ENCODE peak calls at places on chromosomes 12 and 14, in six cellular contexts. One of them, this sample, is unnamed.

GRCh38 chr12:115440438-115440837 is 756.5 kb upstream of the TBX3 start:
- DNase-seq in colonic mucosa: no peak
- DNase-seq in Panc1: no peak
- DNase-seq in esophagus muscularis mucosa: peak
- DNase-seq in tibial artery: no peak
- DNase-seq in stomach: peak
- DNase-seq in this sample: peak

GRCh38 chr14:57865450-57866198 is at the start of gene SLC35F4:
- DNase-seq in colonic mucosa: no peak
- DNase-seq in Panc1: no peak
- DNase-seq in esophagus muscularis mucosa: no peak
- DNase-seq in tibial artery: no peak
- DNase-seq in stomach: no peak
- DNase-seq in this sample: peak

GRCh38 chr12:12979731-12980259 is 20.3 kb downstream of the HEBP1 start:
- DNase-seq in colonic mucosa: no peak
- DNase-seq in Panc1: no peak
- DNase-seq in esophagus muscularis mucosa: no peak
- DNase-seq in tibial artery: no peak
- DNase-seq in stomach: no peak
- DNase-seq in this sample: peak

GRCh38 chr12:124508323-124509096 is 58.9 kb downstream of the NCOR2 start:
- DNase-seq in colonic mucosa: no peak
- DNase-seq in Panc1: no peak
- DNase-seq in esophagus muscularis mucosa: no peak
- DNase-seq in tibial artery: no peak
- DNase-seq in stomach: no peak
- DNase-seq in this sample: peak

GRCh38 chr12:98424726-98425401 is 90.5 kb upstream of the TMPO start:
- DNase-seq in colonic mucosa: peak
- DNase-seq in Panc1: peak
- DNase-seq in esophagus muscularis mucosa: peak
- DNase-seq in tibial artery: peak
- DNase-seq in stomach: peak
- DNase-seq in this sample: peak

GRCh38 chr12:115411121-115411520 is 727.1 kb upstream of the TBX3 start:
- DNase-seq in colonic mucosa: no peak
- DNase-seq in Panc1: no peak
- DNase-seq in esophagus muscularis mucosa: no peak
- DNase-seq in tibial artery: no peak
- DNase-seq in stomach: no peak
- DNase-seq in this sample: no peak

GRCh38 chr12:68792952-68793351 is 15.0 kb upstream of the MDM2 start:
- DNase-seq in colonic mucosa: no peak
- DNase-seq in Panc1: no peak
- DNase-seq in esophagus muscularis mucosa: no peak
- DNase-seq in tibial artery: no peak
- DNase-seq in stomach: no peak
- DNase-seq in this sample: peak

GRCh38 chr12:47811581-47812484 is 7.9 kb downstream of the HDAC7 start:
- DNase-seq in colonic mucosa: no peak
- DNase-seq in Panc1: no peak
- DNase-seq in esophagus muscularis mucosa: no peak
- DNase-seq in tibial artery: peak
- DNase-seq in stomach: no peak
- DNase-seq in this sample: peak

GRCh38 chr12:51906452-51907082 is 737 bp upstream of the ACVRL1 start:
- DNase-seq in colonic mucosa: no peak
- DNase-seq in Panc1: no peak
- DNase-seq in esophagus muscularis mucosa: no peak
- DNase-seq in tibial artery: peak
- DNase-seq in stomach: no peak
- DNase-seq in this sample: peak

GRCh38 chr12:65881348-65881961 is 57.2 kb downstream of the HMGA2 start:
- DNase-seq in colonic mucosa: no peak
- DNase-seq in Panc1: no peak
- DNase-seq in esophagus muscularis mucosa: no peak
- DNase-seq in tibial artery: peak
- DNase-seq in stomach: peak
- DNase-seq in this sample: peak

GRCh38 chr14:92719421-92719820 is 29.0 kb downstream of the LGMN start:
- DNase-seq in colonic mucosa: no peak
- DNase-seq in Panc1: no peak
- DNase-seq in esophagus muscularis mucosa: no peak
- DNase-seq in tibial artery: no peak
- DNase-seq in stomach: no peak
- DNase-seq in this sample: peak

GRCh38 chr14:102279688-102280348 is 25.1 kb downstream of the MOK start:
- DNase-seq in colonic mucosa: no peak
- DNase-seq in Panc1: peak
- DNase-seq in esophagus muscularis mucosa: no peak
- DNase-seq in tibial artery: no peak
- DNase-seq in stomach: no peak
- DNase-seq in this sample: peak

GRCh38 chr12:50924131-50924438 is 28.3 kb upstream of the HIGD1C start:
- DNase-seq in colonic mucosa: no peak
- DNase-seq in Panc1: no peak
- DNase-seq in esophagus muscularis mucosa: no peak
- DNase-seq in tibial artery: no peak
- DNase-seq in stomach: no peak
- DNase-seq in this sample: no peak

GRCh38 chr12:88571543-88571942 is 8.7 kb downstream of the KITLG start:
- DNase-seq in colonic mucosa: no peak
- DNase-seq in Panc1: no peak
- DNase-seq in esophagus muscularis mucosa: no peak
- DNase-seq in tibial artery: no peak
- DNase-seq in stomach: no peak
- DNase-seq in this sample: peak

GRCh38 chr12:73076760-73077159 is 804.6 kb downstream of the TRHDE start:
- DNase-seq in colonic mucosa: no peak
- DNase-seq in Panc1: no peak
- DNase-seq in esophagus muscularis mucosa: no peak
- DNase-seq in tibial artery: no peak
- DNase-seq in stomach: no peak
- DNase-seq in this sample: no peak

GRCh38 chr12:67677166-67677565 is 28.6 kb downstream of the DYRK2 start:
- DNase-seq in colonic mucosa: no peak
- DNase-seq in Panc1: no peak
- DNase-seq in esophagus muscularis mucosa: no peak
- DNase-seq in tibial artery: no peak
- DNase-seq in stomach: no peak
- DNase-seq in this sample: no peak

GRCh38 chr14:54877703-54878021 is 25.0 kb downstream of the GCH1 start:
- DNase-seq in colonic mucosa: no peak
- DNase-seq in Panc1: no peak
- DNase-seq in esophagus muscularis mucosa: peak
- DNase-seq in tibial artery: no peak
- DNase-seq in stomach: no peak
- DNase-seq in this sample: no peak

GRCh38 chr12:104825408-104825807 is 132.7 kb downstream of the SLC41A2 start:
- DNase-seq in colonic mucosa: no peak
- DNase-seq in Panc1: no peak
- DNase-seq in esophagus muscularis mucosa: no peak
- DNase-seq in tibial artery: no peak
- DNase-seq in stomach: no peak
- DNase-seq in this sample: peak

GRCh38 chr14:96098309-96098998 is 59.3 kb downstream of the C14orf132 start:
- DNase-seq in colonic mucosa: peak
- DNase-seq in Panc1: peak
- DNase-seq in esophagus muscularis mucosa: no peak
- DNase-seq in tibial artery: peak
- DNase-seq in stomach: peak
- DNase-seq in this sample: peak

GRCh38 chr12:117141097-117141898 is 42.1 kb upstream of the TESC start:
- DNase-seq in colonic mucosa: no peak
- DNase-seq in Panc1: no peak
- DNase-seq in esophagus muscularis mucosa: no peak
- DNase-seq in tibial artery: no peak
- DNase-seq in stomach: no peak
- DNase-seq in this sample: no peak

GRCh38 chr14:60926002-60926401 is 54.9 kb downstream of the TRMT5 start:
- DNase-seq in colonic mucosa: no peak
- DNase-seq in Panc1: no peak
- DNase-seq in esophagus muscularis mucosa: no peak
- DNase-seq in tibial artery: no peak
- DNase-seq in stomach: no peak
- DNase-seq in this sample: no peak

GRCh38 chr12:82383930-82384513 is 25.7 kb downstream of the METTL25 start:
- DNase-seq in colonic mucosa: no peak
- DNase-seq in Panc1: no peak
- DNase-seq in esophagus muscularis mucosa: no peak
- DNase-seq in tibial artery: no peak
- DNase-seq in stomach: no peak
- DNase-seq in this sample: peak

GRCh38 chr12:27966870-27967269 is 5.7 kb downstream of the PTHLH start:
- DNase-seq in colonic mucosa: no peak
- DNase-seq in Panc1: peak
- DNase-seq in esophagus muscularis mucosa: no peak
- DNase-seq in tibial artery: no peak
- DNase-seq in stomach: no peak
- DNase-seq in this sample: peak

GRCh38 chr14:105857223-105857815 is 330.9 kb downstream of the TMEM121 start:
- DNase-seq in colonic mucosa: no peak
- DNase-seq in Panc1: no peak
- DNase-seq in esophagus muscularis mucosa: no peak
- DNase-seq in tibial artery: no peak
- DNase-seq in stomach: no peak
- DNase-seq in this sample: no peak

DNA sequence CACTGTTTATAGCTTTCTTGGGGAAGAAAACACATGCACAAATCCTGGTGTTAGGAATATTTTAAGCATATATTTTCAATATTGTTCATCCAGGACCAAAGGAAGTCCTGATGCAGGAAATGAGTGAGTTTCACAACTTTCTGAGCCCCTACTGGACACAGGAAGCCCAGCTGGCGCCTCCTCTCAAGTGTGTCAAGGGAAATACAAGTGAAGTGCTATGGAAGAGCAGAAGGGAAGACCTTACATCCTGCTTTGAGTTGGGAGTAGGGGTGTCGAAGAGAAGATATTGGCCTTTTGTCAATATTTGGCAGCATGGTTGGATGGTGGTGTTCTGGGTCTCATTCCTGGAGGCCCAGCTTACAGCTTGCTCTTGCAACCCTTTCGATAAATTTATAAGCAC is 66.1 kb upstream of the ZDHHC17 start:
- DNase-seq in colonic mucosa: no peak
- DNase-seq in Panc1: no peak
- DNase-seq in esophagus muscularis mucosa: no peak
- DNase-seq in tibial artery: no peak
- DNase-seq in stomach: no peak
- DNase-seq in this sample: peak
- TF ChIP-seq CTCF in colonic mucosa: no peak
- TF ChIP-seq CTCF in Panc1: no peak
- TF ChIP-seq CTCF in esophagus muscularis mucosa: no peak
- TF ChIP-seq CTCF in tibial artery: no peak
- TF ChIP-seq CTCF in stomach: no peak
- TF ChIP-seq CTCF in this sample: peak

GRCh38 chr12:30991466-30991865 is 64.9 kb downstream of the TSPAN11 start:
- DNase-seq in colonic mucosa: no peak
- DNase-seq in Panc1: no peak
- DNase-seq in esophagus muscularis mucosa: no peak
- DNase-seq in tibial artery: no peak
- DNase-seq in stomach: no peak
- DNase-seq in this sample: no peak
- H3K4me3 ChIP-seq in colonic mucosa: no peak
- H3K4me3 ChIP-seq in Panc1: no peak
- H3K4me3 ChIP-seq in esophagus muscularis mucosa: no peak
- H3K4me3 ChIP-seq in tibial artery: no peak
- H3K4me3 ChIP-seq in stomach: no peak
- H3K4me3 ChIP-seq in this sample: no peak

DNA sequence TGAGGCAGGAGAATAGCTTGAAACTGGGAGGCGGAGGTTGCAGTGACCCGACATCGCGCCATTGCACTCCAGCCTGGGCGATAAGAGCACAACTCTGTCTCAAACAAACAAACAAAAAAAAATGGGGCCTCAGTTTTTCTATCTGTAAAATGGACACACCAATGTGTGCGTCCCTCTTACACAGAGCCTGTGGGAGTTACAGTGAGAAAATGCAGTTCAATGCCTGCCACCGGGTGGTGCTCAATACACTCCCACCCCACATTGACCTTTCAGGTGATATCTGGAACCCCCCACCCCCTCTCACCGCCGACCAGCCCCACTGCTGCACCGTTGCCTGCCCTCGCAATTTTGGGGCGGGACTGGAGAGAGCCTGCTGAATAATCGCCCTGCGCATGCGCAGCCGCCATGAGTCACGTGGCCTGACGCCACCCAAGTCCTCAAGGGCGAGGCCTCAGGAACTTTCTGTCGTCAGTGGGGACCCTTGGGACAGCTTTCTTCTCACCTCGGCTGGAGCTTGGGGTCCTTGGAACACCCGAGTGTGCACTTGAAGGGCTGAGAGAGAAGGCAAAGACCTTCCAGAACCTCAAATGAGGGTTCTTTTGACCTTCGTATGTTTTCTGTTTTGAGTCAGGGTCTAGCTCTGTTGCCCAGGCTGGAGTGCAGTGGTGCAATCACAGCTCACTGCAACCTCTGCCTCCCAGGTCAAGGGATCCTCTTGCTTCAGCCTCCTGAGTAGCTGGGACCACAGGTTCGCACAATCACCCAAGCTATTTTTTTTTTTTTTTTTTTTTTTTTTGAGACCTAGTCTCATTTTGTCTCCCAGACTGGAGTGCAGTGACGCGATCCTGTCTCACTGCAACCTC is 14.6 kb upstream of the CABP1 start:
- DNase-seq in colonic mucosa: peak
- DNase-seq in Panc1: no peak
- DNase-seq in esophagus muscularis mucosa: no peak
- DNase-seq in tibial artery: no peak
- DNase-seq in stomach: no peak
- DNase-seq in this sample: peak
- TF ChIP-seq CTCF in colonic mucosa: no peak
- TF ChIP-seq CTCF in Panc1: no peak
- TF ChIP-seq CTCF in esophagus muscularis mucosa: no peak
- TF ChIP-seq CTCF in tibial artery: no peak
- TF ChIP-seq CTCF in stomach: no peak
- TF ChIP-seq CTCF in this sample: no peak

DNA sequence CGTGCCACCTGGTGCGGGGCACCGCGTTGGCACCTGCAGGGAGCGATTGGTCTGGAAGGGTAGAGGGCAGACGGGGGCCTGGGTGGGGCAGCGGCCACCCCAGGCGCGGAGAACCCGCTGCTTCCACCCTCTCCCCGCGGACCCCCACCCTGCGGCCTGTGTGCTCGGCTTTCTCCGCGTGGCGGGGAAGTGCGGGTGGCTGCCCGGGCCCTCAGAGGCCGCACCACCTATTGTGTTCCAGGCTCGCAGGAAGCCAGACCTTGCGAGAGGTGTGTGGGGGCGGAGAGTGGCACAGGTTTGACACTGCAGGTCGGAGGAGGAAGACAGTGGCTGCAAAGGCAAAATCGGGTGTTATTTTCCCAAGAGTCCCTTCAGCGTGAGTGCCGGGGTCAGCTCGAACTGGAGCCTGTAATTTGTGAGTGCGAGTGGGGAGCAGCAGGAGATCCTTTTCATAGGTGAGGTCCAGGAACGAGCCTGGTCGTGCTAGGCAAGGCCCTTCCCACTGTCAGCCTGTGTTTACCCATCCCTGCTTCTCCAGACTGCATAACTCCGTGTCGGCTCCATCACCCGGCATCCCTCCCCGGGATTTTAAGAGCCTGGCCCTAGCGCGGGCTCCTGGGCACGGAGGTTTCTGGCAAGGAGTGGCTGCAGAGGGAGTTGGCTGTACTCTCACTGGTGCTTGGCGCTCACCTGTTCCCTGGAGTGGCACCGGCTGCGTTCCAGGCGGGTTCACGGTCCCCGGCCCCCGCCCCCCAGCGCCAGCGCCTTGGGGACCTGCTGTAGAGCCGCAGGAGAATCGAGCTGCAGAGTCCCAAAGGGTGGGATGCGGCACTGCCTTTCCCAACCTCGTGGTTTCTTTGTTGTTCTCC is 930 bp downstream of the TBC1D30 start:
- DNase-seq in colonic mucosa: no peak
- DNase-seq in Panc1: no peak
- DNase-seq in esophagus muscularis mucosa: peak
- DNase-seq in tibial artery: no peak
- DNase-seq in stomach: peak
- DNase-seq in this sample: no peak
- H3K4me3 ChIP-seq in colonic mucosa: peak
- H3K4me3 ChIP-seq in Panc1: no peak
- H3K4me3 ChIP-seq in esophagus muscularis mucosa: peak
- H3K4me3 ChIP-seq in tibial artery: peak
- H3K4me3 ChIP-seq in stomach: peak
- H3K4me3 ChIP-seq in this sample: no peak

This sample was measured in cardiac fibroblast.